ENCODE peak calls at places on chromosome 19, in seven cellular contexts. V is stimulated activated CD8-positive, alpha-beta memory T cell treated with anti-CD3 and anti-CD28 coated beads, Interleukin-12 subunit alpha, Interleukin-12 subunit beta, amount 100 ng/mL, for 4 hours; L is HS-5; K is amniotic stem cell; I is ACHN; M is NCI-H2171 treated with DMSO at 0.1 percent for 48 hours; R is NCI-H460. D is an unnamed sample.

GRCh38 chr19:37251308-37252229 is 33.6 kb downstream of the ZNF383 start:
- DNase-seq in K (peak), R (peak), V (peak), M (peak), I (no peak), L (peak), D (peak)

GRCh38 chr19:19884583-19884982 is 16.2 kb upstream of the ZNF93 start:
- DNase-seq in R (no peak), K (no peak), L (no peak), I (no peak), V (no peak), M (no peak), D (no peak)

GRCh38 chr19:39083983-39084731 is at the start of gene ACP7:
- DNase-seq in K (no peak), I (no peak), R (no peak), L (no peak), V (peak), M (no peak), D (no peak)

GRCh38 chr19:41998246-41999020 is 4.4 kb upstream of the ATP1A3 start:
- DNase-seq in M (peak), L (no peak), R (peak), I (peak), V (no peak), K (no peak), D (peak)

GRCh38 chr19:29815231-29815630 is 3.4 kb downstream of the CCNE1 start:
- DNase-seq in R (no peak), V (no peak), I (no peak), L (no peak), K (no peak), M (no peak), D (no peak)

GRCh38 chr19:677201-677600 is 1.0 kb downstream of the FSTL3 start:
- DNase-seq in L (no peak), V (no peak), R (peak), I (peak), K (peak), M (peak), D (no peak)

GRCh38 chr19:52880895-52881389 is 16.5 kb downstream of the ZNF320 start:
- DNase-seq in K (no peak), L (no peak), V (no peak), I (no peak), R (no peak), M (no peak), D (no peak)

GRCh38 chr19:30679789-30680188 is 307.6 kb downstream of the ZNF536 start:
- DNase-seq in R (no peak), L (no peak), I (no peak), K (no peak), V (no peak), M (peak), D (no peak)

GRCh38 chr19:48029431-48029830 is 14.4 kb downstream of the CABP5 start:
- DNase-seq in V (no peak), L (no peak), I (no peak), M (no peak), K (no peak), R (no peak), D (peak)

GRCh38 chr19:15779756-15780476 is 7.5 kb upstream of the OR10H5 start:
- DNase-seq in L (no peak), K (no peak), V (no peak), M (no peak), R (no peak), I (no peak), D (no peak)

GRCh38 chr19:41064974-41065569 is 23.2 kb upstream of the CYP2A13 start:
- DNase-seq in R (peak), M (no peak), I (no peak), K (no peak), L (no peak), V (no peak), D (peak)

GRCh38 chr19:12265921-12266704 is 28.6 kb downstream of the ZNF44 start:
- DNase-seq in V (no peak), L (no peak), R (no peak), M (no peak), K (no peak), I (no peak), D (no peak)

GRCh38 chr19:35059006-35059798 is 17.7 kb downstream of the HPN start:
- DNase-seq in L (no peak), M (peak), V (no peak), R (no peak), I (no peak), K (no peak), D (peak)

GRCh38 chr19:31253816-31254551 is 95.3 kb downstream of the TSHZ3 start:
- DNase-seq in I (peak), V (no peak), M (no peak), K (no peak), R (no peak), L (no peak), D (no peak)

GRCh38 chr19:8552810-8553209 is 24.4 kb downstream of the MYO1F start:
- DNase-seq in V (no peak), M (peak), I (no peak), K (no peak), R (no peak), L (no peak), D (peak)

GRCh38 chr19:13718733-13719132 is 45.6 kb upstream of the MRI1 start:
- DNase-seq in L (no peak), M (peak), R (peak), V (no peak), K (peak), I (peak), D (peak)

GRCh38 chr19:22260499-22260898 is 25.7 kb upstream of the ZNF729 start:
- DNase-seq in K (no peak), V (no peak), R (no peak), L (no peak), I (no peak), M (no peak), D (no peak)

GRCh38 chr19:16922949-16923348 is 34.1 kb downstream of the F2RL3 start:
- DNase-seq in R (no peak), V (no peak), I (no peak), M (no peak), K (no peak), L (no peak), D (no peak)

GRCh38 chr19:18428173-18428836 is 9.1 kb downstream of the SSBP4 start:
- DNase-seq in K (no peak), V (no peak), L (no peak), R (no peak), I (no peak), M (peak), D (peak)

GRCh38 chr19:31715249-31715944 is 366.2 kb upstream of the TSHZ3 start:
- DNase-seq in V (no peak), L (no peak), K (no peak), I (no peak), M (no peak), R (no peak), D (no peak)

GRCh38 chr19:29617336-29618266 is 11.5 kb downstream of the POP4 start:
- DNase-seq in M (no peak), V (no peak), L (no peak), R (no peak), I (no peak), K (no peak), D (no peak)

GRCh38 chr19:37127999-37128820 is 44.3 kb downstream of the ZNF585A start:
- DNase-seq in R (no peak), I (no peak), M (no peak), V (no peak), L (no peak), K (no peak), D (no peak)

GRCh38 chr19:24054044-24054935 is 32.7 kb upstream of the ZNF254 start:
- DNase-seq in L (peak), R (no peak), M (no peak), I (peak), K (peak), V (no peak), D (no peak)

GRCh38 chr19:2270572-2271515 is 11.1 kb downstream of the PEAK3 start:
- DNase-seq in K (peak), R (peak), I (peak), L (no peak), V (peak), M (peak), D (no peak)

GRCh38 chr19:52946322-52947310 is 16.1 kb downstream of the ZNF816 start:
- DNase-seq in R (no peak), I (no peak), K (no peak), L (no peak), V (no peak), M (no peak), D (peak)

GRCh38 chr19:48992571-48993174 is 436 bp downstream of the GYS1 start:
- DNase-seq in K (no peak), L (no peak), R (no peak), V (no peak), I (peak), M (no peak), D (peak)

GRCh38 chr19:50835785-50836542 is 2.6 kb upstream of the KLK15 start:
- DNase-seq in I (peak), K (no peak), V (peak), R (peak), L (no peak), M (peak), D (peak)

GRCh38 chr19:4361152-4362037 is 18.0 kb downstream of the MPND start:
- DNase-seq in I (no peak), V (no peak), M (no peak), K (no peak), R (no peak), L (no peak), D (no peak)

GRCh38 chr19:37226248-37226647 is 8.2 kb downstream of the ZNF383 start:
- DNase-seq in K (no peak), I (no peak), M (no peak), R (no peak), V (no peak), L (no peak), D (no peak)

GRCh38 chr19:31969955-31970545 is 375.4 kb upstream of the ZNF507 start:
- DNase-seq in I (no peak), K (no peak), V (no peak), L (no peak), R (no peak), M (no peak), D (no peak)

GRCh38 chr19:33168528-33168927 is 25.6 kb upstream of the LRP3 start:
- DNase-seq in V (no peak), I (no peak), L (no peak), K (no peak), M (no peak), R (no peak), D (no peak)

GRCh38 chr19:42191855-42192254 is 25.6 kb downstream of the DEDD2 start:
- DNase-seq in K (no peak), L (peak), M (no peak), V (no peak), I (peak), R (no peak), D (no peak)

GRCh38 chr19:3699071-3699740 is 1.1 kb downstream of the PIP5K1C start:
- DNase-seq in L (peak), M (no peak), K (no peak), R (no peak), V (no peak), I (no peak), D (peak)